ENCODE peak calls at places on chromosomes 3 and 15, in eight cellular contexts. X is stomach; E is IMR-90; Y is CD4-positive, alpha-beta memory T cell; L is lung; D is heart left ventricle; V is GM23248; S is astrocyte. A is an unnamed sample. For H3K4me1 and H3K36me3, the result is how much of the 10 kb centered on the place peaks cover.

GRCh38 chr3:67064105-67064504 is 66.0 kb downstream of the KBTBD8 start:
- DNase-seq in V (no peak), S (peak), D (no peak), Y (no peak), E (peak), L (no peak), X (no peak), A (no peak)

GRCh38 chr3:144687862-144688261 is 716.2 kb downstream of the DIPK2A start:
- DNase-seq in L (no peak), V (peak), S (no peak), E (no peak), X (no peak), Y (no peak), D (no peak), A (no peak)

GRCh38 chr3:98952404-98952803 is 50.9 kb upstream of the DCBLD2 start:
- DNase-seq in V (no peak), L (no peak), X (no peak), E (no peak), S (no peak), Y (no peak), D (no peak), A (no peak)

GRCh38 chr3:33940149-33940548 is 141.7 kb downstream of the PDCD6IP start:
- DNase-seq in S (peak), D (no peak), V (peak), L (no peak), X (no peak), Y (no peak), E (peak), A (no peak)

GRCh38 chr3:42214565-42215283 is 51.3 kb downstream of the CCK start:
- DNase-seq in V (peak), X (no peak), D (no peak), L (no peak), Y (no peak), E (peak), S (peak), A (no peak)

GRCh38 chr3:105051972-105052371 is 314.7 kb upstream of the ALCAM start:
- DNase-seq in Y (no peak), L (no peak), V (no peak), X (no peak), E (no peak), D (no peak), S (no peak), A (no peak)

GRCh38 chr3:53806182-53807116 is 39.8 kb downstream of the CHDH start:
- DNase-seq in Y (no peak), X (no peak), S (peak), V (peak), E (peak), L (no peak), D (peak), A (no peak)

GRCh38 chr15:75713338-75713895 is 769 bp upstream of the CSPG4 start:
- DNase-seq in V (peak), X (peak), L (no peak), D (peak), S (no peak), E (peak), Y (no peak), A (peak)

GRCh38 chr15:27499191-27499590 is 528.2 kb downstream of the GABRG3 start:
- DNase-seq in L (no peak), D (no peak), S (no peak), E (no peak), V (no peak), Y (no peak), X (no peak), A (no peak)

GRCh38 chr15:51842852-51843737 is 13.6 kb downstream of the TMOD3 start:
- DNase-seq in D (no peak), S (peak), Y (no peak), V (peak), X (no peak), L (no peak), E (peak), A (no peak)
- H3K4me1 ChIP-seq in D (under half), S (under half), Y (half or more), V (half or more), X (half or more), L (half or more), E (under half), A (under half)

GRCh38 chr15:40772014-40772413 is 2.2 kb downstream of the C15orf62 start:
- DNase-seq in X (no peak), S (no peak), V (no peak), D (no peak), L (no peak), Y (no peak), E (no peak), A (no peak)

GRCh38 chr15:40769310-40770146 is at the start of gene C15orf62:
- DNase-seq in D (no peak), S (peak), V (peak), X (peak), E (peak), Y (peak), L (no peak), A (peak)

GRCh38 chr15:40770147-40770721 is 454 bp downstream of the C15orf62 start:
- DNase-seq in V (no peak), X (peak), L (no peak), Y (no peak), D (no peak), S (no peak), E (no peak), A (no peak)

GRCh38 chr15:40773496-40773895 is 3.7 kb downstream of the C15orf62 start:
- DNase-seq in Y (no peak), L (no peak), V (no peak), E (no peak), X (no peak), D (no peak), S (no peak), A (no peak)

GRCh38 chr15:40771242-40771641 is 1.5 kb downstream of the C15orf62 start:
- DNase-seq in L (no peak), V (no peak), Y (no peak), D (no peak), X (no peak), E (no peak), S (no peak), A (no peak)
- H3K27ac ChIP-seq in L (no peak), V (no peak), Y (no peak), D (no peak), X (no peak), E (no peak), S (no peak), A (no peak)

DNA sequence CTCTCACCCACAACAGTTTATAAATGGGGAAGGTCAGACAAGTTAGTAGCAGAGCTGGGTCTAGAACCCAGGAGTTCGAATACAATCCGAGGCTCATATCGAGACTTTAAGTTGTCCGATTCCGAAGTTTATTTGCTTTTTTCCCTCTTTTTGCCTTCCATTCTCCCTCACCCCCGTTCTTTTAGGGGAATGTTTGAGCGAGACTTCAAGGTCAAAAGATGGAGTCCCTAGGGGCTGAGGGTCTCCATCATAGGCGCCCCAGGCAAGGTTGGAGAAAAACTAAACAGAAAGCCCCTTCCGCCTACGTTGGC is 7.2 kb downstream of the BCL6 start:
- DNase-seq in Y (no peak), V (no peak), L (no peak), S (no peak), X (no peak), E (no peak), D (no peak), A (no peak)
- H3K36me3 ChIP-seq in Y (under half), V (under half), L (under half), S (under half), X (under half), E (under half), D (under half), A (under half)

GRCh38 chr15:88647362-88648105 is 8.7 kb downstream of the ISG20 start:
- DNase-seq in X (peak), D (no peak), E (no peak), V (no peak), S (no peak), Y (no peak), L (no peak), A (no peak)
- H3K4me1 ChIP-seq in X (under half), D (under half), E (under half), V (under half), S (under half), Y (half or more), L (under half), A (under half)

DNA sequence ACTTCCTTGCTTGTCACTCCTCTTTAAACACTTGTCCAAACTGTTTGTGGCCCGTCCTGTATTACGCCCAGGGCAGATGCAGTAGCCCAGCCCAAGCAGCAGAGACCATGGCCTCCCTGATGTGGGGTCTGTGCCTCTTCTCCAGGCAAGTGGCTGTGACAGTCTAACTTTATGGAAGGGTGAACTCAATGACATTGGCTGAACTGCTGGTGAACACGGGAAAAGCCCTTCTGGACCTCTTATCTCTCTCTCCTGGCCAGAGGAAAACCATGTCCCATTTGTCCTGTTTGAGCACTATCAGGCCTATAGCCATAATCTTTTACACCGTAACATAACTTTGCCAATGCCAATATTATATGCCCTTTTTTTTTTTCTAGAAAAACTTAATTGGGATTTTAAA is 67.6 kb downstream of the SMAD3 start:
- DNase-seq in V (no peak), E (no peak), X (no peak), S (no peak), Y (no peak), D (no peak), L (no peak), A (no peak)
- H3K27ac ChIP-seq in V (no peak), E (peak), X (no peak), S (no peak), Y (peak), D (no peak), L (no peak), A (no peak)

DNA sequence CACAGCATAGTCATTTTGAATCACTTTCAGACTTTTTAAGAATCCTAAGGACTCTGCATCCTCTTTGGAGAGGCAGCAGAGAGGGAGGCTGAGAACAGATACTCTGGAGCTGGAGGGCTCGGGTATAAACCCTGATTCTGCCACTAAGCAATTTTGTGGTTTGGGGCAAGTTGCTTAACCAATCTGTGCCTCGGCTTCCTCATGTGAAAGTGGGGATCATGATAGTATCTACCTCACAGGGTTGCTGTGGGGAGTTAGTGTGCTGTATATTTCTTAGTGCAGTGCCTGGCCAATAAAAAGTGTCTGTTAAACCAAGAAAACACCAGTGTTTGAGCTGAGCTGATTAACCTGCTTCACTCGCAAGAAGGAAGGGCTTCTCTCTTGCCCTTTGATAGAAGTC is 34.0 kb downstream of the CTSH start:
- DNase-seq in S (no peak), E (no peak), X (no peak), D (no peak), Y (no peak), L (no peak), V (no peak), A (no peak)
- H3K36me3 ChIP-seq in S (under half), E (half or more), X (half or more), D (under half), Y (under half), L (under half), V (half or more), A (under half)